ENCODE peak calls at places on chromosomes 12 and 14, in five cellular contexts. B is SK-N-SH, N is GM12878, S is K562, V is A549. X is an unnamed sample.

GRCh38 chr14:68884031-68885030 is 91.5 kb upstream of the ZFP36L1 start:
- DNase-seq in B (no peak), N (no peak), S (no peak), V (peak), X (peak)

GRCh38 chr12:24839268-24839791 is 109.6 kb downstream of the BCAT1 start:
- DNase-seq in B (no peak), N (peak), S (no peak), V (no peak), X (no peak)

GRCh38 chr12:126663304-126664094 is 1598.3 kb downstream of the AACS start:
- DNase-seq in B (peak), N (no peak), S (peak), V (peak), X (no peak)

GRCh38 chr12:66648336-66648735 is 30.5 kb downstream of the GRIP1 start:
- DNase-seq in B (no peak), N (no peak), S (no peak), V (no peak), X (peak)

GRCh38 chr12:111404362-111405148 is 1.2 kb upstream of the SH2B3 start:
- DNase-seq in B (peak), N (no peak), S (peak), V (no peak), X (no peak)

GRCh38 chr12:123686636-123687190 is 15.8 kb downstream of the TCTN2 start:
- DNase-seq in B (no peak), N (no peak), S (no peak), V (no peak), X (no peak)

GRCh38 chr14:33534636-33535035 is 416.2 kb downstream of the EGLN3 start:
- DNase-seq in B (no peak), N (no peak), S (no peak), V (no peak), X (no peak)

GRCh38 chr12:108850854-108851573 is 6.4 kb downstream of the SSH1 start:
- DNase-seq in B (peak), N (peak), S (peak), V (peak), X (peak)

GRCh38 chr12:10153271-10154144 is 18.4 kb downstream of the OLR1 start:
- DNase-seq in B (peak), N (no peak), S (peak), V (peak), X (peak)

GRCh38 chr12:129196927-129197326 is 343.6 kb downstream of the GLT1D1 start:
- DNase-seq in B (no peak), N (no peak), S (no peak), V (no peak), X (no peak)

GRCh38 chr12:129195081-129195480 is 341.8 kb downstream of the GLT1D1 start:
- DNase-seq in B (no peak), N (no peak), S (no peak), V (no peak), X (no peak)

GRCh38 chr12:129190827-129191226 is 337.5 kb downstream of the GLT1D1 start:
- DNase-seq in B (no peak), N (no peak), S (no peak), V (no peak), X (no peak)

DNA sequence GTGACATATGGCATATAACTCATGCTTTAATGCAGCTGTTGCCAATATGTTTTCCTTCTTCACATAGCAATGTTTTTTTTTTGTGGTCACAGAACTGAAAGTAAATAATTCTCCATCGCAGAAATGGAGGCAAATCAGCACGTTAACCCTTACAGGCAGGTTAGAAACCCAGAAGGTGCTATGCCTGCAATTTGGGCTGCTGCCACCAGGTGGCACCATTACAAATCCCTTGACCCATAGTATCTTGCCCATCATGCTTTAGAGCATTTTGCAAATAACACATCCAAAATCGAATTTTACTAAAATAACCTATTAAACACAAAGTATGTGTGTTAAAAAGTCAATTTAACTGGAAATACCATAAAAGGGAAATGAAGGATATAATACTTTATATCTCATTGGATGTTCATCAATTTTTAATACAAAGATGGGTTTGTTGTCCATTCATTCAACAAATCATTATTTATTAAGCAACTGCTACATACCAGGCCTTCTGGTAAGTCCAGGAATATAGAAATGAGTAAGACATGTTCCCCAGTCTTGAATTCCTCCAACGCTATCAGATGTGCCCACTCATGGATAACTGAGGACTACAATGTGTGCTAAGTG is 340.1 kb downstream of the GLT1D1 start:
- DNase-seq in B (peak), N (no peak), S (peak), V (peak), X (no peak)
- TF ChIP-seq RAD21 in B (peak), N (peak), S (no peak), V (peak), X (no peak)

DNA sequence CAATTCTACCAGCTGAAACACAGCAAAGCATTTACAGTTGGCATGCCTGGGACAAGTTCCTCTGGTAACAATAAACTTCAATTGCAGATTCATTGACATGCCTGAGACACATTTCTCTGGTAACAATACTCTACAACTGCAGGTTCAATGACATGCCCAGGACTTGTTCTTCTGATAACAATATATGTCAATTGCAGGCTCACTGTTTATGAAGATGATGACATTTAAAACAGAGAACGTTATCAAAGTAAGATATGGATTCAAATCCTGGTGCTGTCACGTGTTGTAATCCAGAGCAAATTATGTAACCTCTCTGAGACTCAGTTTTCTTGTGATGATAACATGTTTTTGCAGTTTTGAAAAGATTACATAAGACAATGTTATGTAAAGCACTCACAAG is 20.5 kb downstream of the KITLG start:
- DNase-seq in B (no peak), N (no peak), S (no peak), V (peak), X (no peak)
- TF ChIP-seq RCOR1 in B (no peak), N (no peak), S (no peak), V (no peak), X (no peak)

DNA sequence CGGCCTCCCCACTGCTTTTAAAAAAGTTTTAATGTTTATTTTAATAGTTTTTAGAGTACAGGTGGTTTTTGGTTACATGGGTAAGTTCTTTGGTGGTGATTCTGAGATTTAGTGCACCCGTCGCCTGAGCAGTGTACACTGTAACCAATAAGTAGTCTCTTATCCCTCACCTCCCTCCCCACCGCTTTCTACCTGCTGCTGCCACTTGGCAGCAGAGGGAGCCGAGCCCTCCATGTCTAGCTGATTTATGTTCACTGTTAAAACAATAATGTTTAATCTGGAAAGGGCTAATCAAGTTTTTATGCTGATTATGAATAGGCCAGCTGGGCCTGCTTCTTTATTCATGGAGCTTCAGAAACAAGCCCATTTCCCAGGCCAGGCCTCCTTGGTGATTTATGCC is 73.1 kb downstream of the ADCK1 start:
- DNase-seq in B (no peak), N (no peak), S (no peak), V (no peak), X (no peak)
- TF ChIP-seq RAD21 in B (peak), N (no peak), S (no peak), V (no peak), X (no peak)

GRCh38 chr12:94555687-94556086 is 94.7 kb downstream of the TMCC3 start:
- DNase-seq in B (no peak), N (no peak), S (no peak), V (no peak), X (no peak)
- TF ChIP-seq RCOR1 in B (no peak), N (no peak), S (no peak), V (no peak), X (no peak)

GRCh38 chr14:61889914-61890351 is 127.7 kb downstream of the SNAPC1 start:
- DNase-seq in B (no peak), N (peak), S (no peak), V (no peak), X (no peak)
- TF ChIP-seq RAD21 in B (no peak), N (no peak), S (no peak), V (no peak), X (no peak)

GRCh38 chr12:106098691-106099200 is 40.0 kb downstream of the NUAK1 start:
- DNase-seq in B (no peak), N (no peak), S (no peak), V (no peak), X (no peak)
- TF ChIP-seq RCOR1 in B (no peak), N (no peak), S (no peak), V (no peak), X (no peak)

GRCh38 chr14:95530461-95531170 is 4.2 kb upstream of the GLRX5 start:
- DNase-seq in B (no peak), N (no peak), S (peak), V (no peak), X (no peak)

GRCh38 chr14:95529242-95529641 is 5.6 kb upstream of the GLRX5 start:
- DNase-seq in B (no peak), N (no peak), S (no peak), V (no peak), X (no peak)

GRCh38 chr14:95533391-95533821 is 1.4 kb upstream of the GLRX5 start:
- DNase-seq in B (peak), N (no peak), S (peak), V (peak), X (peak)

GRCh38 chr14:95533822-95534221 is 1.0 kb upstream of the GLRX5 start:
- DNase-seq in B (no peak), N (no peak), S (no peak), V (no peak), X (no peak)

GRCh38 chr14:95531473-95531872 is 3.4 kb upstream of the GLRX5 start:
- DNase-seq in B (no peak), N (no peak), S (peak), V (peak), X (peak)
- TF ChIP-seq RAD21 in B (no peak), N (no peak), S (no peak), V (no peak), X (no peak)

X was measured in IMR-90.